ENCODE peak calls at places on chromosomes 16 and 17, in six cellular contexts. One of them, this sample, is unnamed.

GRCh38 chr16:19898924-19899604 is 14.4 kb upstream of the GPRC5B start:
- DNase-seq in SK-MEL-5: peak; percentile 76
- DNase-seq in LNCaP clone FGC: peak; percentile 18
- DNase-seq in heart right ventricle: peak; percentile 44
- DNase-seq in left cardiac atrium: peak; percentile 29
- DNase-seq in CD4-positive, alpha-beta T cell: peak; percentile 11
- DNase-seq in this sample: no peak

GRCh38 chr17:14776791-14777190 is 475.9 kb downstream of the HS3ST3B1 start:
- DNase-seq in heart right ventricle: no peak
- DNase-seq in SK-MEL-5: no peak
- DNase-seq in left cardiac atrium: no peak
- DNase-seq in LNCaP clone FGC: no peak
- DNase-seq in CD4-positive, alpha-beta T cell: no peak
- DNase-seq in this sample: no peak

GRCh38 chr17:46024590-46024989 is 25.5 kb downstream of the STH start:
- DNase-seq in LNCaP clone FGC: no peak
- DNase-seq in SK-MEL-5: no peak
- DNase-seq in heart right ventricle: no peak
- DNase-seq in left cardiac atrium: no peak
- DNase-seq in CD4-positive, alpha-beta T cell: no peak
- DNase-seq in this sample: no peak

GRCh38 chr17:55742272-55743102 is 8.4 kb upstream of the PCTP start:
- DNase-seq in SK-MEL-5: no peak
- DNase-seq in heart right ventricle: no peak
- DNase-seq in CD4-positive, alpha-beta T cell: no peak
- DNase-seq in LNCaP clone FGC: no peak
- DNase-seq in left cardiac atrium: no peak
- DNase-seq in this sample: no peak

GRCh38 chr17:15507896-15508295 is 40.5 kb upstream of the CDRT4 start:
- DNase-seq in LNCaP clone FGC: no peak
- DNase-seq in left cardiac atrium: no peak
- DNase-seq in CD4-positive, alpha-beta T cell: no peak
- DNase-seq in heart right ventricle: no peak
- DNase-seq in SK-MEL-5: no peak
- DNase-seq in this sample: no peak

GRCh38 chr16:81424761-81425160 is 19.8 kb upstream of the CMIP start:
- DNase-seq in heart right ventricle: no peak
- DNase-seq in left cardiac atrium: no peak
- DNase-seq in SK-MEL-5: no peak
- DNase-seq in LNCaP clone FGC: no peak
- DNase-seq in CD4-positive, alpha-beta T cell: no peak
- DNase-seq in this sample: no peak

GRCh38 chr17:78541488-78542237 is 35.5 kb downstream of the DNAH17 start:
- DNase-seq in LNCaP clone FGC: no peak
- DNase-seq in CD4-positive, alpha-beta T cell: no peak
- DNase-seq in SK-MEL-5: no peak
- DNase-seq in left cardiac atrium: no peak
- DNase-seq in heart right ventricle: no peak
- DNase-seq in this sample: no peak

GRCh38 chr16:57752203-57752580 is 16.6 kb downstream of the KATNB1 start:
- DNase-seq in SK-MEL-5: no peak
- DNase-seq in LNCaP clone FGC: no peak
- DNase-seq in CD4-positive, alpha-beta T cell: no peak
- DNase-seq in left cardiac atrium: no peak
- DNase-seq in heart right ventricle: no peak
- DNase-seq in this sample: no peak

GRCh38 chr17:38907930-38908675 is 17.3 kb upstream of the LASP1NB start:
- DNase-seq in LNCaP clone FGC: no peak
- DNase-seq in left cardiac atrium: no peak
- DNase-seq in heart right ventricle: no peak
- DNase-seq in SK-MEL-5: no peak
- DNase-seq in CD4-positive, alpha-beta T cell: no peak
- DNase-seq in this sample: no peak

GRCh38 chr17:7248811-7249210 is 2.7 kb downstream of the CTDNEP1 start:
- DNase-seq in heart right ventricle: no peak
- DNase-seq in CD4-positive, alpha-beta T cell: no peak
- DNase-seq in LNCaP clone FGC: no peak
- DNase-seq in SK-MEL-5: no peak
- DNase-seq in left cardiac atrium: no peak
- DNase-seq in this sample: no peak

GRCh38 chr17:38910325-38910724 is 15.1 kb upstream of the LASP1NB start:
- DNase-seq in CD4-positive, alpha-beta T cell: no peak
- DNase-seq in heart right ventricle: no peak
- DNase-seq in SK-MEL-5: no peak
- DNase-seq in left cardiac atrium: no peak
- DNase-seq in LNCaP clone FGC: no peak
- DNase-seq in this sample: peak; percentile 43